ENCODE peak calls at places on chromosomes 5 and 9, in six cellular contexts. O is CD8-positive, alpha-beta memory T cell; I is EH; Z is endothelial cell; B is pulmonary artery endothelial cell; C is GM03348. L is an unnamed sample.

GRCh38 chr9:106717686-106718085 is 145.3 kb upstream of the ZNF462 start:
- DNase-seq in O (no peak), I (peak; percentile 81), Z (no peak), B (no peak), C (peak; percentile 47), L (peak; percentile 85)

GRCh38 chr9:114484854-114485443 is 20.3 kb downstream of the WHRN start:
- DNase-seq in O (no peak), I (peak; percentile 79), Z (no peak), B (peak; percentile 27), C (peak; percentile 68), L (peak; percentile 86)

GRCh38 chr5:54909126-54909525 is 76.3 kb downstream of the ESM1 start:
- DNase-seq in O (no peak), I (peak; percentile 57), Z (no peak), B (no peak), C (no peak), L (peak; percentile 53)

GRCh38 chr5:14208071-14209021 is 65.2 kb downstream of the TRIO start:
- DNase-seq in O (no peak), I (peak; percentile 89), Z (no peak), B (no peak), C (peak; percentile 42), L (peak; percentile 87)

GRCh38 chr5:135400866-135401265 is 1.8 kb upstream of the MACROH2A1 start:
- DNase-seq in O (no peak), I (no peak), Z (no peak), B (no peak), C (no peak), L (no peak)

GRCh38 chr5:108196276-108196675 is 185.6 kb downstream of the FBXL17 start:
- DNase-seq in O (no peak), I (peak; percentile 9), Z (no peak), B (no peak), C (no peak), L (no peak)

GRCh38 chr9:136409557-136410455 is 608 bp downstream of the ENTR1 start:
- DNase-seq in O (peak; percentile 29), I (peak; percentile 58), Z (peak; percentile 34), B (no peak), C (peak; percentile 72), L (peak; percentile 48)

GRCh38 chr5:137075163-137075970 is 423.8 kb downstream of the SPOCK1 start:
- DNase-seq in O (no peak), I (peak; percentile 60), Z (peak; percentile 75), B (no peak), C (peak; percentile 58), L (peak; percentile 61)

GRCh38 chr5:151253604-151253948 is 591 bp downstream of the GM2A start:
- DNase-seq in O (no peak), I (no peak), Z (peak; percentile 8), B (no peak), C (no peak), L (no peak)

GRCh38 chr9:121440265-121440664 is 59.4 kb downstream of the GGTA1 start:
- DNase-seq in O (no peak), I (peak; percentile 46), Z (no peak), B (no peak), C (no peak), L (peak; percentile 12)

GRCh38 chr9:12633016-12633765 is 60.0 kb upstream of the TYRP1 start:
- DNase-seq in O (no peak), I (no peak), Z (no peak), B (no peak), C (no peak), L (no peak)

GRCh38 chr5:39671421-39672110 is 246.8 kb upstream of the DAB2 start:
- DNase-seq in O (no peak), I (no peak), Z (no peak), B (no peak), C (no peak), L (no peak)

GRCh38 chr9:110897899-110898298 is 140.4 kb downstream of the LPAR1 start:
- DNase-seq in O (no peak), I (peak; percentile 86), Z (no peak), B (no peak), C (peak; percentile 15), L (peak; percentile 69)

GRCh38 chr9:136997830-136998234 is 1.5 kb upstream of the CLIC3 start:
- DNase-seq in O (no peak), I (no peak), Z (no peak), B (no peak), C (no peak), L (no peak)

GRCh38 chr9:108468364-108468763 is 387.4 kb downstream of the ACTL7B start:
- DNase-seq in O (no peak), I (peak; percentile 41), Z (peak; percentile 56), B (no peak), C (no peak), L (peak; percentile 51)

GRCh38 chr9:37503736-37504135 is 18.0 kb downstream of the POLR1E start:
- DNase-seq in O (peak; percentile 41), I (peak; percentile 17), Z (no peak), B (no peak), C (no peak), L (peak; percentile 32)

GRCh38 chr9:117414220-117414905 is 494 bp downstream of the ASTN2 start:
- DNase-seq in O (no peak), I (peak; percentile 17), Z (peak; percentile 46), B (no peak), C (peak; percentile 69), L (peak; percentile 7)

GRCh38 chr5:154608531-154609011 is 130.5 kb upstream of the HAND1 start:
- DNase-seq in O (no peak), I (no peak), Z (no peak), B (no peak), C (no peak), L (no peak)

L was measured in EL.